ENCODE peak calls at places on chromosome 16, in four cellular contexts. T is K562, W is SK-N-SH, Q is HepG2. X is an unnamed sample.

GRCh38 chr16:30535106-30535776 is 583 bp upstream of the ZNF747 start:
- DNase-seq in T (no peak), W (no peak), Q (no peak), X (no peak)

GRCh38 chr16:72946474-72947194 is 101.3 kb downstream of the ZFHX3 start:
- DNase-seq in W (no peak), Q (no peak), T (no peak), X (no peak)

GRCh38 chr16:15660203-15660601 is 10.2 kb downstream of the NDE1 start:
- DNase-seq in Q (peak; percentile 50), W (no peak), T (peak; percentile 47), X (no peak)

GRCh38 chr16:81279375-81279774 is 35.4 kb upstream of the GAN start:
- DNase-seq in W (no peak), T (no peak), Q (no peak), X (no peak)

GRCh38 chr16:87295259-87295658 is 21.9 kb downstream of the C16orf95 start:
- DNase-seq in Q (peak; percentile 78), W (no peak), T (peak; percentile 88), X (no peak)

GRCh38 chr16:48157794-48158193 is 2.0 kb upstream of the ABCC12 start:
- DNase-seq in W (no peak), T (no peak), Q (no peak), X (no peak)

GRCh38 chr16:28982418-28982817 is 2.4 kb upstream of the LAT start:
- DNase-seq in Q (no peak), T (no peak), W (no peak), X (no peak)

GRCh38 chr16:12584488-12585233 is 219.0 kb downstream of the CPPED1 start:
- DNase-seq in W (no peak), T (peak; percentile 47), Q (peak; percentile 91), X (no peak)

GRCh38 chr16:66869424-66869823 is 10.9 kb upstream of the PDP2 start:
- DNase-seq in T (no peak), W (no peak), Q (no peak), X (no peak)

GRCh38 chr16:67254809-67255552 is 6.2 kb downstream of the SLC9A5 start:
- DNase-seq in Q (no peak), W (no peak), T (peak; percentile 71), X (no peak)

GRCh38 chr16:3946604-3947180 is 66.2 kb upstream of the CREBBP start:
- DNase-seq in T (no peak), W (no peak), Q (no peak), X (no peak)

GRCh38 chr16:1300664-1301476 is 8.6 kb upstream of the UBE2I start:
- DNase-seq in T (peak; percentile 77), Q (peak; percentile 55), W (peak; percentile 91), X (peak; percentile 83)

GRCh38 chr16:19885456-19886060 is 910 bp upstream of the GPRC5B start:
- DNase-seq in T (no peak), Q (no peak), W (no peak), X (no peak)

GRCh38 chr16:54862529-54862928 is 68.1 kb upstream of the IRX5 start:
- DNase-seq in T (no peak), W (no peak), Q (no peak), X (no peak)

GRCh38 chr16:53872248-53873221 is 168.6 kb downstream of the FTO start:
- DNase-seq in Q (no peak), W (no peak), T (no peak), X (no peak)

GRCh38 chr16:61900482-61900881 is 135.8 kb downstream of the CDH8 start:
- DNase-seq in W (no peak), Q (no peak), T (no peak), X (no peak)

GRCh38 chr16:64094992-64095579 is 1026.8 kb downstream of the CDH11 start:
- DNase-seq in Q (no peak), T (no peak), W (no peak), X (no peak)

GRCh38 chr16:48536600-48537200 is 73.3 kb downstream of the N4BP1 start:
- DNase-seq in W (no peak), Q (no peak), T (no peak), X (no peak)

GRCh38 chr16:66652661-66653060 is 43.9 kb downstream of the CMTM4 start:
- DNase-seq in Q (no peak), T (no peak), W (no peak), X (no peak)

DNA sequence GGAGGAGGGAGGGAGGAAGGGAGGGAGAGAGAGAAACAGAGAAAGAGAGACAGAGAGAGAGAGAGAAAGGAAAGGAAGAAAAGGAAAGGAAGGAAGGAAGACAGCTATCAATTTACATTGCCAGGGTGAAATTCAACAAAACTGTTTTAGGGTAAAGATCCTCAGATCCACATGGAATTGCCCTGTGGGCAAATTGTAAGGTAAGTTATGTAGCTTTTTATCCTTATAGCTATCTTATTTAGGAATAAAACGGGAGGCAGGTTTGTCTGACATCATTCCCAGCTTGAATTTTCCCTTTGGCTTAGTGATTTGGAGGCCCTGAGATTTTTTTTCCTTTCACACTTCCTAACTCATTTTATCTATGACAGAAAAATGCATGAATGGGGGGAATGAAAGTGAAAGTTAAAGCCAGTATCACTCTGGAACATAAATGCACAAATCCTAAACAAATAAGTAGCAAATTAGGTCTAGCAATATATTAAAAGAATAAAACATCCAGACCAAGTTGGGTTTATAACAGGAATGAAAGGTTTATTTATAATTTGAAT is 3.4 kb upstream of the UQCRC2 start:
- DNase-seq in T (no peak), W (no peak), Q (no peak), X (no peak)
- TF ChIP-seq FOXJ3 in T (no peak), W (no peak), Q (no peak), X (no peak)

GRCh38 chr16:88533945-88534641 is 36.1 kb upstream of the ZC3H18 start:
- DNase-seq in W (peak; percentile 78), T (no peak), Q (no peak), X (peak; percentile 74)
- TF ChIP-seq FOXJ3 in W (no peak), T (no peak), Q (no peak), X (no peak)

DNA sequence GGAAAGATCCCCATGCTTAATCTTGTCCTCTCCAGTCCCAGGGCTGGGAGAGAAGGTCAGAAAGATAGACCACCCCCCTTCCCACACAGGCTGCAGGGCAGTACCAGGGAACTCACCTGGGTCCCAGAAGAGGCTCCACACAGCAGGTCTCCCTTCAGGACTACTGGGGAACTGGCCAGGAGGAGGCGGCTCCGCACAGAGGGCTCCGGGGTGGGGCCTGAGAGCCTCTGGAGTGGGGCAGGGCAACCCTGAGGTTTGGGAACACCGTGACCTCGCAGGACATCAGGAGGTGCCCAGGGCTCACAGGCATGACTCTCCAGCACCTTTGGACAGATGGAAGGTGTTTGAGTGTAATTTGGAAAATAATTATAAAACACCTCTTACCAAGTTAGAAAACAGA is 11.0 kb downstream of the ABCA3 start:
- DNase-seq in Q (no peak), T (no peak), W (no peak), X (peak; percentile 32)
- TF ChIP-seq FOXJ3 in Q (no peak), T (no peak), W (no peak), X (no peak)

DNA sequence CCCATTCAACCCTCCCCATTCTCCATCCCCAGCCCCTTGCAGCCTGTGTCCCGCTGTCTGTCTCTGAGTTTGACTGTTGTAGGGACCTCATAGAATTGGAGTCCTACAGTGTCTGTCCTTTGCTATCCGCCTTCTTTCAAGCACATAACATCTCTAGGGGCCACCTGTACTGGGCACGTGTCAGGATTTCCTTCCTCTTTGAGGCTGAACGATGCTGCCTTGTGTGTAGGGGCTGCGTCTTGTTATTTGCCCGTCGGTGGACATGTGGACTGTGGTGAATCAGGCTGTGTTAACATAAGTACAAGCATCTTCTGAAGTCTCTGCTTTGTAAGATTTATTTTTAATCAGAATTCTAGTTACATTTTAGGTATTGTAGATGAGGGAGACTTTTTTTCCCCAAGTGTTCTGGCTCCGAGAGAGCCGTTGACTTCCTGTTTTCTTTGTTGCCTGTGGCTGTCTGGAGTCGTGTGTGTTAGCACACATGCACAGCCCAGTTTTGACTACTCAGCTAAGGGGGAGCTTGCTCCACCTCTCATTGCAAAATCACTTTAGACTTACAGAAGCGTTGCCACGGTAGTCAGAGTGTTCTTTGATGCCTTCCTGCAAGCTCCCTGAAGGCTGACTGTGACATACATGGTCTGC is 26.1 kb downstream of the SPG7 start:
- DNase-seq in W (no peak), Q (no peak), T (no peak), X (no peak)
- TF ChIP-seq FOXJ3 in W (no peak), Q (no peak), T (no peak), X (no peak)

GRCh38 chr16:50386139-50386538 is 17.4 kb upstream of the BRD7 start:
- DNase-seq in W (no peak), T (peak; percentile 40), Q (no peak), X (no peak)

GRCh38 chr16:50388491-50388890 is 19.7 kb upstream of the BRD7 start:
- DNase-seq in W (no peak), Q (no peak), T (no peak), X (no peak)

GRCh38 chr16:50389900-50390896 is 21.4 kb upstream of the BRD7 start:
- DNase-seq in T (no peak), W (peak; percentile 61), Q (no peak), X (no peak)

GRCh38 chr16:50384500-50385122 is 15.8 kb upstream of the BRD7 start:
- DNase-seq in W (no peak), Q (no peak), T (no peak), X (no peak)

DNA sequence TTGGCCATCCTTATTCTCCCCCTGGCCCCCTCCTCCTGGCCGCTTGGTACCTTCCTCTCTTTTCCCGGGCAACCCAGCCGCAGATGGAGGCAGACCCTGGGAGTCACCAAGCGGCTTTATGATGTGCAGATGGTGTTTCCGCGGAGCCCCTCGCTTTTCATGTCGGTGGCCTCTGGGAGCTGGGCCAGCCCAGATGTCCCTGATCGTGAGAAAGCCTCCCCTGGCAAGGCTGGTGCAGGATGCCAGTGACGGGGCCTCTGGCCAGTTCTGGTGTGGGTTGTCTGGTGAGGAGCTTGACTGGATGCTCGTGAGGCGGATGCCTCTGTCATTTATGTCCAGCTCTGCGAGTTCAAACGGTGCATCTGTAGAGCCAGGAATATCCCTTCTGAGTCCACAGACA is 18.0 kb upstream of the BRD7 start:
- DNase-seq in W (peak; percentile 61), T (no peak), Q (no peak), X (no peak)
- TF ChIP-seq FOXJ3 in W (no peak), T (no peak), Q (no peak), X (no peak)

GRCh38 chr16:10749680-10750035 is 6.0 kb downstream of the NUBP1 start:
- DNase-seq in Q (no peak), T (no peak), W (no peak), X (no peak)
- TF ChIP-seq FOXJ3 in Q (no peak), T (no peak), W (no peak), X (no peak)

GRCh38 chr16:56047307-56048234 is 143.7 kb upstream of the GNAO1 start:
- DNase-seq in Q (no peak), T (no peak), W (peak; percentile 59), X (no peak)

GRCh38 chr16:56042416-56042815 is 148.9 kb upstream of the GNAO1 start:
- DNase-seq in W (no peak), T (no peak), Q (no peak), X (no peak)

GRCh38 chr16:56038564-56039098 is 152.7 kb upstream of the GNAO1 start:
- DNase-seq in T (peak; percentile 22), W (no peak), Q (no peak), X (no peak)

DNA sequence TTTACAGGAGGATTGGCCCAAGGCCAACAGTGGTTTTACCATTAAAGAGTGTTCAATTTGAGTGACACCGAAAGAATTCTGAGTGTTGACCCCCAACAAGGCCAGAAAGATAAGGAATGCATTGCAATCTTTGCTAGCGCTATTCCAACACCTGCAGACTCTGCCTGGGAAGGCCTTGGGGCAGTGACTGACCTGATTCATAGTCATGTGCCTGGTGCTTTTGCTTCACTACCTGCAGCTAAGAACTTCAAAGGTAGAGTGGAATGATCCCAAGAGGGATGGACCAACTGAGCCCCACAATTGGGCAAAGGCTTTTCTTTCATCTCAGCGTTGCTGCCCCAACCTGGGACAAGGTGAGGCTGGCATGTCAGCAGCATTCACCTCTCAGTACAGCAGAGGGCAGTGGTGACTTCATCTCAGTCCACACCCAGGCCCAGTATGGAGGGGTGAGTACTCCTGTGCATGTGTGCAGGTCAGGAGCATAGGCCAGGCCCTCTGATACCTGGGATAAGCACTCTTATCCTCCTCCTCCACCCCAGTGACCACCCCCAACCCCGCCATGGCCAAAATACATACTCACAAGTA is 149.6 kb upstream of the GNAO1 start:
- DNase-seq in T (peak; percentile 29), Q (peak; percentile 45), W (peak; percentile 58), X (peak; percentile 71)
- TF ChIP-seq FOXJ3 in T (no peak), Q (no peak), W (no peak), X (no peak)

X was measured in WTC11.